ENCODE peak calls at places on chromosomes 7 and 10, in seven cellular contexts. C is HCT116, L is PC-3, K is neural progenitor cell, R is colonic mucosa, X is IMR-90, I is astrocyte. A is an unnamed sample. For H3K9me3, the result is how much of the 10 kb centered on the place peaks cover.

GRCh38 chr7:101740981-101741725 is 76.3 kb upstream of the CUX1 start:
- DNase-seq in K (no peak), L (peak), C (no peak), R (no peak), X (no peak), I (no peak), A (no peak)

GRCh38 chr10:44344727-44345126 is 40.2 kb downstream of the CXCL12 start:
- DNase-seq in K (no peak), C (no peak), R (no peak), I (no peak), X (no peak), L (no peak), A (no peak)

GRCh38 chr7:135634191-135634878 is 28.0 kb upstream of the STMP1 start:
- DNase-seq in I (no peak), C (no peak), X (no peak), L (no peak), R (no peak), K (no peak), A (no peak)

GRCh38 chr10:85674851-85675250 is 691.7 kb downstream of the GRID1 start:
- DNase-seq in X (no peak), I (no peak), R (no peak), L (no peak), K (no peak), C (no peak), A (no peak)

GRCh38 chr7:130090745-130091532 is 20.6 kb downstream of the KLHDC10 start:
- DNase-seq in X (no peak), C (no peak), K (no peak), I (no peak), R (no peak), L (no peak), A (no peak)

GRCh38 chr10:49298990-49299815 is at the start of gene C10orf71:
- DNase-seq in L (no peak), C (no peak), I (no peak), K (peak), R (no peak), X (peak), A (no peak)

GRCh38 chr10:119849031-119849789 is 23.4 kb downstream of the MCMBP start:
- DNase-seq in X (peak), C (no peak), I (peak), K (no peak), R (no peak), L (no peak), A (no peak)

GRCh38 chr7:82430518-82431465 is 12.8 kb downstream of the CACNA2D1 start:
- DNase-seq in I (no peak), L (no peak), C (no peak), K (no peak), R (no peak), X (peak), A (no peak)

GRCh38 chr10:128400564-128400963 is 274.3 kb upstream of the MKI67 start:
- DNase-seq in C (no peak), I (no peak), R (no peak), X (no peak), L (no peak), K (no peak), A (no peak)

GRCh38 chr7:2864999-2865670 is 21.0 kb upstream of the GNA12 start:
- DNase-seq in R (peak), C (peak), X (peak), I (peak), K (peak), L (peak), A (no peak)

GRCh38 chr10:99742240-99742639 is 10.2 kb downstream of the CUTC start:
- DNase-seq in C (no peak), R (no peak), K (no peak), L (no peak), I (no peak), X (peak), A (no peak)

GRCh38 chr7:17552952-17553351 is 254.5 kb downstream of the AHR start:
- DNase-seq in X (no peak), R (no peak), C (no peak), I (peak), L (no peak), K (no peak), A (no peak)

GRCh38 chr10:128036746-128037542 is 89.3 kb downstream of the MKI67 start:
- DNase-seq in L (peak), C (peak), R (peak), X (peak), I (peak), K (no peak), A (no peak)

GRCh38 chr7:149872419-149873073 is 1.2 kb upstream of the ATP6V0E2 start:
- DNase-seq in R (peak), L (peak), I (peak), K (peak), X (peak), C (no peak), A (peak)

GRCh38 chr7:14457567-14458453 is 444.7 kb downstream of the DGKB start:
- DNase-seq in R (peak), X (peak), I (peak), C (peak), K (peak), L (peak), A (peak)

GRCh38 chr10:81848514-81848913 is 26.5 kb upstream of the NRG3 start:
- DNase-seq in I (no peak), C (no peak), X (no peak), R (no peak), L (no peak), K (peak), A (no peak)

GRCh38 chr10:11381511-11381910 is 229.9 kb downstream of the USP6NL start:
- DNase-seq in X (no peak), C (no peak), K (no peak), I (no peak), L (no peak), R (no peak), A (no peak)

GRCh38 chr7:2980406-2981102 is 63.1 kb downstream of the CARD11 start:
- DNase-seq in R (no peak), L (no peak), I (no peak), X (no peak), K (no peak), C (no peak), A (no peak)

GRCh38 chr7:144786522-144786921 is 49.3 kb downstream of the TPK1 start:
- DNase-seq in L (no peak), X (no peak), I (no peak), K (peak), R (no peak), C (peak), A (no peak)

GRCh38 chr7:7779888-7780287 is 61.5 kb upstream of the RPA3 start:
- DNase-seq in X (no peak), R (no peak), I (no peak), L (peak), K (no peak), C (no peak), A (no peak)

GRCh38 chr7:40717242-40717641 is 582.4 kb downstream of the SUGCT start:
- DNase-seq in L (peak), X (peak), C (peak), K (peak), R (peak), I (peak), A (peak)

GRCh38 chr10:42543840-42544372 is 94.5 kb downstream of the ZNF33B start:
- DNase-seq in C (no peak), X (no peak), L (no peak), I (no peak), R (no peak), K (no peak), A (no peak)

GRCh38 chr10:88297103-88297502 is 286.0 kb downstream of the RNLS start:
- DNase-seq in I (no peak), X (peak), K (no peak), L (no peak), R (no peak), C (no peak), A (no peak)

GRCh38 chr7:33901199-33901598 is 4.1 kb upstream of the BMPER start:
- DNase-seq in X (peak), L (peak), R (no peak), K (no peak), C (no peak), I (peak), A (no peak)

GRCh38 chr7:137747359-137748031 is 99.3 kb downstream of the DGKI start:
- DNase-seq in R (no peak), L (no peak), K (no peak), C (no peak), X (no peak), I (no peak), A (no peak)

GRCh38 chr10:50552771-50553535 is 70.8 kb downstream of the SGMS1 start:
- DNase-seq in R (peak), X (peak), L (peak), C (no peak), I (peak), K (peak), A (no peak)

GRCh38 chr7:11726251-11727155 is 105.5 kb downstream of the THSD7A start:
- DNase-seq in I (peak), R (no peak), L (no peak), C (no peak), X (peak), K (peak), A (no peak)

GRCh38 chr7:54109501-54109900 is 432.7 kb upstream of the VSTM2A start:
- DNase-seq in K (no peak), I (no peak), L (no peak), R (no peak), C (no peak), X (no peak), A (peak)

GRCh38 chr10:74855439-74855838 is 29.0 kb downstream of the KAT6B start:
- DNase-seq in L (no peak), K (no peak), I (no peak), R (no peak), C (no peak), X (no peak), A (no peak)

GRCh38 chr10:74854610-74855009 is 28.2 kb downstream of the KAT6B start:
- DNase-seq in X (no peak), I (no peak), C (no peak), L (no peak), K (no peak), R (no peak), A (no peak)

GRCh38 chr10:74851834-74852233 is 25.4 kb downstream of the KAT6B start:
- DNase-seq in X (no peak), C (no peak), I (no peak), L (no peak), R (no peak), K (no peak), A (no peak)

GRCh38 chr10:74855027-74855426 is 28.6 kb downstream of the KAT6B start:
- DNase-seq in K (no peak), I (no peak), L (no peak), X (no peak), R (peak), C (no peak), A (no peak)

DNA sequence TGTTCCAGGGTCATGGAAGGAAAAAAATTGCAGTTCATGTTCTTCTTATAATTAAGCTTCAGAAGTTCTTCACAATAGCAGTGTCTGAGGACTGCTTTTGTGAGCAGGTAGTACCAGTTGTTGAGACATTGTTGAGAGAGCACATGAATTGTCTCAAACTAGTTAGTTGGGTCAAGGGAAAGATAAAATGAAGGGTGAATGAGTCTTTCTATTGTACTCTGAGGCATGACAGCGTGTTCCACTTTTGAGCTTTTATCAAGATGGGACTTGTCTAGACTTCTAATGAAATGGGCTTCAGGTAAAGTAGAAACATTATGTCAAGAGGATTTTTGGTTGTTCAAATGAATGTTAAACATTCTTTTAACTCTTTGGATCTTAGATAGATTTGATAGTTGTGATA is 26.0 kb downstream of the KAT6B start:
- DNase-seq in C (no peak), X (no peak), L (no peak), I (no peak), R (no peak), K (no peak), A (peak)
- TF ChIP-seq CTCF in C (no peak), X (no peak), L (no peak), I (no peak), R (no peak), K (no peak), A (no peak)

GRCh38 chr10:132737390-132738048 is 48.4 kb downstream of the NKX6-2 start:
- DNase-seq in R (no peak), K (no peak), C (no peak), I (no peak), X (no peak), L (no peak), A (no peak)

GRCh38 chr10:132735923-132736391 is 50.0 kb downstream of the NKX6-2 start:
- DNase-seq in K (no peak), C (no peak), R (no peak), L (no peak), X (no peak), I (no peak), A (no peak)

GRCh38 chr10:132732518-132732917 is 53.4 kb downstream of the NKX6-2 start:
- DNase-seq in I (no peak), X (no peak), R (no peak), K (no peak), L (no peak), C (no peak), A (no peak)

GRCh38 chr10:132733926-132734325 is 52.0 kb downstream of the NKX6-2 start:
- DNase-seq in I (no peak), X (no peak), L (no peak), K (no peak), C (no peak), R (no peak), A (no peak)

GRCh38 chr10:132735341-132735775 is 50.6 kb downstream of the NKX6-2 start:
- DNase-seq in I (no peak), C (no peak), X (no peak), R (no peak), L (no peak), K (no peak), A (no peak)
- H3K9ac ChIP-seq in I (no peak), C (no peak), X (no peak), R (no peak), L (no peak), K (no peak), A (no peak)

GRCh38 chr7:158040199-158040598 is 547.4 kb downstream of the PTPRN2 start:
- DNase-seq in I (no peak), K (no peak), C (no peak), R (no peak), L (no peak), X (no peak), A (no peak)
- H3K9me3 ChIP-seq in I (under half), K (under half), C (under half), R (under half), L (under half), X (under half), A (under half)

GRCh38 chr7:104267701-104268368 is 60.0 kb upstream of the ORC5 start:
- DNase-seq in X (peak), C (no peak), K (no peak), R (no peak), L (peak), I (no peak), A (no peak)
- TF ChIP-seq CTCF in X (peak), C (peak), K (peak), R (no peak), L (peak), I (peak), A (peak)

GRCh38 chr7:98244871-98245270 is 7.2 kb downstream of the TECPR1 start:
- DNase-seq in L (no peak), C (no peak), R (no peak), I (no peak), X (no peak), K (no peak), A (no peak)

GRCh38 chr7:98240961-98241673 is 10.9 kb downstream of the TECPR1 start:
- DNase-seq in L (peak), R (peak), X (peak), I (no peak), C (peak), K (peak), A (no peak)

GRCh38 chr7:98241674-98242241 is 10.3 kb downstream of the TECPR1 start:
- DNase-seq in L (no peak), X (no peak), C (no peak), R (no peak), I (no peak), K (no peak), A (no peak)

GRCh38 chr7:98242934-98243333 is 9.1 kb downstream of the TECPR1 start:
- DNase-seq in R (no peak), I (no peak), K (no peak), C (no peak), L (no peak), X (no peak), A (no peak)

DNA sequence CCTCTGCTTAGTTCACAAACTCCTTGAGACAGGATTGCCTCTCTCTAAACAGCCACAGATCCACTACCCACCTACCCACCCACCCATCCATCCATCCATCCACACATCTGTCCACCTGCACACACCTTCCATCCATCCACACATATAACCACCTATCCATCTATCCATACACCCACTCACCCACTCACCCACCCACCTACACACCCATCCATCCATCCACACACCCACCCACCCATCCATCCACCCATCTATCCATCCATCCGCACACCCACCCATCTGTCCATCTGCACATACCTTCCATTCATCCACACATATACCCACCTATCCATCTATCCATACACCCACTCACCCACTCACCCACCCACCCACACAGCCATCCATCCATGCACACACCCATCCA is 9.7 kb downstream of the TECPR1 start:
- DNase-seq in K (no peak), R (no peak), L (no peak), X (no peak), C (no peak), I (no peak), A (no peak)
- H3K9ac ChIP-seq in K (no peak), R (no peak), L (no peak), X (no peak), C (no peak), I (no peak), A (no peak)

GRCh38 chr7:95840953-95841950 is 68.9 kb downstream of the DYNC1I1 start:
- DNase-seq in R (no peak), I (no peak), X (no peak), K (peak), C (peak), L (peak), A (no peak)

GRCh38 chr7:95847061-95847460 is 74.7 kb downstream of the DYNC1I1 start:
- DNase-seq in K (no peak), X (no peak), I (no peak), L (no peak), R (no peak), C (no peak), A (no peak)

GRCh38 chr7:95843286-95843685 is 70.9 kb downstream of the DYNC1I1 start:
- DNase-seq in C (no peak), K (peak), X (no peak), L (peak), R (no peak), I (no peak), A (no peak)

DNA sequence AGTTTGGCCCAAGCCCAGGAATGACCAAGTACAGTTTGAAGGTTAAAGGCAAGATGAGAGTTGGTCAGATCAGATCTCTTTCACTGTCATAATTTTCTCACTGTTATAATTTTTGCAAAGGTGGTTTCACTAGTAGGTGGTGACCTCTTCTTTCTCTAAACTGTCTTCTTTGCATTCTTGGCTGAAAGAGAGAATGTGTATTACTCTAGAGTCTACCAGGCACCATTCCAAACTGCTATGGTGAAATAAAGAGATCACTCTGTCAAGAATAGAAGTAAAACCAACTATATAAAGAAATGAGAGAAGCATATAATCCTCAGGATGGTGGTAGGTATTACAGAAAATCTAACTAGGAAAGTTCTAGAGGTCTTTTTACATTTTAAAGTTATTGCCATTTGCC is 72.7 kb downstream of the DYNC1I1 start:
- DNase-seq in R (no peak), C (no peak), I (no peak), L (no peak), X (no peak), K (no peak), A (no peak)
- H3K9me3 ChIP-seq in R (under half), C (under half), I (under half), L (under half), X (under half), K (under half), A (under half)